ENCODE peak calls at places on chromosomes 12 and 14, in ten cellular contexts. H, C, R, Z, A, P, Q, V, Y and X are unnamed samples. For H3K4me1, the result is how much of the 10 kb centered on the place peaks cover.

GRCh38 chr12:31118347-31118830 is 44.7 kb downstream of the DDX11 start:
- DNase-seq in Z (peak), A (no peak), Y (no peak), P (no peak), R (no peak), H (no peak), V (no peak), Q (no peak), C (no peak), X (peak)

GRCh38 chr12:27276275-27276674 is 32.2 kb downstream of the STK38L start:
- DNase-seq in Q (no peak), Z (no peak), Y (no peak), C (no peak), A (no peak), P (no peak), H (no peak), R (no peak), V (no peak), X (no peak)

GRCh38 chr14:34301107-34301734 is 160.8 kb downstream of the SPTSSA start:
- DNase-seq in Q (peak), H (no peak), Y (no peak), A (peak), C (no peak), P (peak), V (no peak), Z (peak), R (peak), X (no peak)

GRCh38 chr12:27583057-27583797 is 59.2 kb downstream of the PPFIBP1 start:
- DNase-seq in Q (no peak), A (no peak), P (peak), C (no peak), Y (no peak), R (no peak), Z (no peak), V (no peak), H (no peak), X (no peak)

GRCh38 chr14:51653096-51653814 is 1.5 kb downstream of the FRMD6 start:
- DNase-seq in H (no peak), Q (no peak), Z (peak), C (no peak), P (peak), Y (no peak), R (peak), V (no peak), A (no peak), X (no peak)

GRCh38 chr14:37697489-37698121 is 102.2 kb downstream of the TTC6 start:
- DNase-seq in H (no peak), C (no peak), A (peak), R (no peak), Y (no peak), Z (no peak), Q (no peak), P (no peak), V (no peak), X (no peak)

GRCh38 chr12:92538970-92539749 is 163.6 kb upstream of the PLEKHG7 start:
- DNase-seq in Q (peak), H (no peak), R (no peak), A (no peak), P (peak), Z (peak), Y (no peak), V (no peak), C (peak), X (no peak)

GRCh38 chr14:65229431-65230286 is 127.3 kb upstream of the MAX start:
- DNase-seq in Y (peak), A (peak), R (peak), C (peak), P (peak), Z (no peak), H (peak), Q (no peak), V (no peak), X (peak)

GRCh38 chr12:120121766-120122293 is 5.3 kb upstream of the RAB35 start:
- DNase-seq in Q (peak), H (no peak), C (no peak), P (no peak), V (no peak), Y (no peak), A (peak), Z (no peak), R (no peak), X (peak)

GRCh38 chr12:93982847-93983315 is 165.5 kb upstream of the PLXNC1 start:
- DNase-seq in P (no peak), C (no peak), V (no peak), A (no peak), Z (no peak), Q (no peak), H (no peak), R (no peak), Y (no peak), X (no peak)

GRCh38 chr12:92105676-92106075 is 40.0 kb downstream of the BTG1 start:
- DNase-seq in A (no peak), R (no peak), P (no peak), Q (no peak), H (no peak), V (no peak), C (no peak), Z (no peak), Y (no peak), X (no peak)

GRCh38 chr12:96401061-96401871 is 1.0 kb upstream of the CDK17 start:
- DNase-seq in H (peak), A (peak), Y (no peak), Q (peak), Z (no peak), C (peak), V (no peak), P (peak), R (no peak), X (no peak)

GRCh38 chr12:72288911-72289310 is 16.7 kb downstream of the TRHDE start:
- DNase-seq in Q (no peak), V (no peak), Z (no peak), Y (no peak), P (no peak), A (no peak), R (no peak), C (no peak), H (no peak), X (no peak)

GRCh38 chr12:40263616-40264409 is 39.0 kb downstream of the LRRK2 start:
- DNase-seq in A (no peak), Q (no peak), Z (no peak), Y (no peak), H (no peak), P (no peak), V (no peak), C (no peak), R (no peak), X (no peak)

GRCh38 chr14:68733086-68733621 is 59.7 kb downstream of the ZFP36L1 start:
- DNase-seq in H (no peak), Z (no peak), Y (peak), P (no peak), R (peak), A (no peak), C (no peak), V (no peak), Q (peak), X (no peak)

GRCh38 chr12:122865268-122866231 is 30.3 kb downstream of the HIP1R start:
- DNase-seq in V (no peak), A (peak), Z (no peak), Q (no peak), R (no peak), C (peak), H (no peak), Y (peak), P (peak), X (no peak)

GRCh38 chr12:119423285-119423684 is 88.8 kb downstream of the CCDC60 start:
- DNase-seq in Z (no peak), V (no peak), Y (no peak), P (no peak), Q (no peak), R (no peak), C (no peak), A (no peak), H (no peak), X (no peak)

GRCh38 chr12:6952860-6953416 is 1.8 kb downstream of the PTPN6 start:
- DNase-seq in Z (no peak), P (no peak), Q (no peak), Y (no peak), R (no peak), C (no peak), H (no peak), V (no peak), A (no peak), X (no peak)

GRCh38 chr12:6069452-6070093 is 54.9 kb downstream of the VWF start:
- DNase-seq in Y (no peak), P (no peak), R (peak), A (no peak), Q (no peak), V (no peak), H (no peak), Z (no peak), C (peak), X (no peak)

GRCh38 chr12:124939428-124940142 is 25.1 kb upstream of the UBC start:
- DNase-seq in R (peak), Z (peak), A (peak), Q (peak), H (peak), V (peak), P (peak), C (peak), Y (peak), X (peak)

GRCh38 chr12:96578526-96579125 is 89.2 kb downstream of the CFAP54 start:
- DNase-seq in H (no peak), R (no peak), A (peak), P (peak), C (no peak), Q (peak), Z (no peak), Y (no peak), V (no peak), X (no peak)

GRCh38 chr12:122998316-122998715 is 17.8 kb downstream of the ARL6IP4 start:
- DNase-seq in V (no peak), Y (no peak), H (no peak), Q (no peak), C (no peak), R (no peak), Z (no peak), P (no peak), A (no peak), X (no peak)

GRCh38 chr14:74591394-74591793 is 20.6 kb downstream of the LTBP2 start:
- DNase-seq in Z (no peak), Q (no peak), A (no peak), Y (peak), R (no peak), P (no peak), C (no peak), H (no peak), V (no peak), X (no peak)

GRCh38 chr12:104455594-104456416 is 943 bp upstream of the CHST11 start:
- DNase-seq in A (no peak), H (no peak), C (no peak), Q (no peak), P (peak), Z (no peak), Y (no peak), R (no peak), V (no peak), X (no peak)

DNA sequence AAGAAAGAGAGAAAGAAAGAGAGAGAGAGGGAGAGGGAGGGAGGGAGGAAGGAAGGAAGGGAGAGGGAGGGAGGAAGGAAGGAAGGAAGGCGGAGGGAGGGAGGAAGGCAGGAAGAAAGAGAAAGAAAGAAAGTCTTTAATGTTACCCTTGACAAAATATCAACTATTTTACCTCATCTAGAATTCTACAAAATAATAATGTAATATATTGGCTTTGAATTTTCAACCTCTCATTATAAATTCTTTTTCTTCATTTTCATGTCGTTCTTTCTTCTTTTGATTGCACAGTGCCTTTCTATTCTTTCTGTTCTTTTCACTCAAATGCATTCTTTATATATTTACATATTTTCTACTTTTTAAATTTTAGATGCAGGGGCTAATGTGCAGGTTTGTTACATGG is 59.5 kb upstream of the GARIN2 start:
- DNase-seq in A (no peak), R (no peak), Q (no peak), C (no peak), Z (no peak), P (no peak), V (no peak), Y (no peak), H (no peak), X (no peak)
- H3K27ac ChIP-seq in A (no peak), R (no peak), Q (no peak), C (no peak), Z (no peak), P (no peak), V (no peak), Y (no peak), H (no peak), X (no peak)

GRCh38 chr12:116201908-116202307 is 75.6 kb downstream of the MED13L start:
- DNase-seq in H (no peak), R (no peak), A (no peak), Y (no peak), P (no peak), C (no peak), Z (no peak), V (no peak), Q (no peak), X (no peak)

GRCh38 chr12:116201359-116201758 is 76.1 kb downstream of the MED13L start:
- DNase-seq in A (no peak), Q (no peak), V (no peak), Y (no peak), R (no peak), C (no peak), H (no peak), Z (no peak), P (no peak), X (no peak)

GRCh38 chr12:116196752-116197718 is 80.5 kb downstream of the MED13L start:
- DNase-seq in Y (no peak), R (no peak), Z (no peak), A (no peak), H (no peak), Q (no peak), V (no peak), C (no peak), P (no peak), X (no peak)

GRCh38 chr12:116200812-116201211 is 76.7 kb downstream of the MED13L start:
- DNase-seq in Y (no peak), C (no peak), Q (no peak), H (no peak), P (no peak), V (no peak), Z (no peak), A (no peak), R (no peak), X (no peak)

GRCh38 chr12:116199160-116199559 is 78.3 kb downstream of the MED13L start:
- DNase-seq in C (no peak), P (no peak), H (no peak), Q (no peak), Z (no peak), R (no peak), V (no peak), Y (no peak), A (no peak), X (no peak)
- H3K4me1 ChIP-seq in C (under half), P (under half), H (half or more), Q (under half), Z (under half), R (half or more), V (half or more), Y (under half), A (under half), X (under half)

GRCh38 chr12:102334765-102335164 is 137.1 kb upstream of the PMCH start:
- DNase-seq in Y (no peak), A (no peak), V (no peak), Q (no peak), R (no peak), C (no peak), H (no peak), Z (no peak), P (no peak), X (no peak)
- TF ChIP-seq POLR2A in Y (no peak), A (no peak), V (no peak), Q (no peak), R (no peak), C (no peak), H (no peak), Z (no peak), P (no peak), X (no peak)

GRCh38 chr12:108587826-108588225 is 10.1 kb downstream of the TMEM119 start:
- DNase-seq in C (no peak), R (no peak), Q (no peak), H (no peak), A (no peak), Z (no peak), V (no peak), Y (no peak), P (no peak), X (peak)
- H3K27ac ChIP-seq in C (no peak), R (no peak), Q (no peak), H (no peak), A (no peak), Z (no peak), V (no peak), Y (no peak), P (no peak), X (no peak)

GRCh38 chr12:52231305-52232232 is 1.5 kb upstream of the KRT7 start:
- DNase-seq in H (peak), V (no peak), A (no peak), Z (no peak), R (no peak), Q (no peak), C (no peak), P (no peak), Y (no peak), X (no peak)

GRCh38 chr12:52233462-52234141 is 559 bp downstream of the KRT7 start:
- DNase-seq in R (no peak), V (no peak), Q (no peak), H (no peak), P (no peak), Z (no peak), Y (no peak), A (no peak), C (no peak), X (no peak)

GRCh38 chr12:52234226-52234810 is 1.3 kb downstream of the KRT7 start:
- DNase-seq in Z (no peak), R (no peak), Y (no peak), Q (no peak), V (no peak), C (no peak), H (no peak), P (no peak), A (no peak), X (no peak)

GRCh38 chr12:52232233-52232915 is 669 bp upstream of the KRT7 start:
- DNase-seq in H (no peak), Y (no peak), A (no peak), V (no peak), R (no peak), Z (no peak), P (peak), C (no peak), Q (no peak), X (no peak)

GRCh38 chr12:52232916-52233461 is at the start of gene KRT7:
- DNase-seq in Y (no peak), A (no peak), Z (no peak), P (peak), R (no peak), V (no peak), H (no peak), Q (no peak), C (peak), X (no peak)
- H3K4me1 ChIP-seq in Y (under half), A (under half), Z (under half), P (under half), R (under half), V (under half), H (under half), Q (under half), C (half or more), X (under half)

DNA sequence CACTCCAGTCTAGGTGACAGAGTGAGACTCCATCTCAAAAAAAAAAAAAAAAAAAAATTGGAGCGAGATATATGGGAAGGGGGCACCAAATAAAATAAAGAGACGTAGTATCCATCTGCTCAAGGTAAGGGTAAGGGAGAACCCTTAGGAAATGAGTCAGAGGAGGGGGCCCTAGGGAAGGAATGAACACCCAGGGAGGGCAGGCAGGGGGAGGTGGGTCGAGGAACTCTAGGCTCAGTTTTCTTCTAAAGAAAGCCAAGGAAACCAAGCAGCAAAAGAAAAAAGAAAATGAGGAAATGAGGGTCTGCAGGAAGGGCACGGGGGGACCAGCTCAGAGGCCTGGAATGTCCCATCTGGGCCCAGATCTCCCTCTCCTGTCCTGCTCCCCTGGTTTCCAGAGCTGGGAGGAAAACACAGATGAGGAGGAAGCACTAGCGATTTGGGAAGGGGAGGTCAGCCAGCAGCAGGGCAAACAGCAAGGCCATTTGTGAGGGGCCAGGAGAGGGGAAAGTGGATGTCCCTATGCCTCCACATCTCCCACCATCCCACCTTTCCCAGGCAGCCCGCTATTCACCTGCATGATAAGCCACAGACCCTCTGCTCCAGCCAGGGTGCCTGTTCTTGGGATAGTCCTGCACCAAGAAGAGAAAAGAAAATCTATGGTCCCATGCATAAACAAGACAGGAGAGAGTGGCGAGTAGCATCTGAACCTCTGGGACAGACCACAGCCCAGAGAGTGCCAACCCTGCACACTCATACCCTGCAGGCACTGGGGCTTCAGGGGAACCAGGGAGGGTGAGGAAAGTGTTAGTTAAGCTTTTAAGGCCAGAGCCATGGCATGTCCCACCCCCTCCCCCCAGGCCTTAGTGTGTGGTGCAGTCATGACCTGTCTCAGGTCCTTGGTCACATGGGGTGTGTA is 11.9 kb downstream of the SPRYD3 start:
- DNase-seq in Y (no peak), H (no peak), C (no peak), R (no peak), Z (peak), P (peak), Q (no peak), V (no peak), A (no peak), X (no peak)
- TF ChIP-seq POLR2A in Y (no peak), H (no peak), C (no peak), R (no peak), Z (no peak), P (no peak), Q (no peak), V (no peak), A (no peak), X (no peak)

GRCh38 chr12:57738142-57738474 is 434 bp downstream of the AGAP2 start:
- DNase-seq in P (no peak), C (no peak), H (no peak), Y (no peak), Q (no peak), A (no peak), V (no peak), R (no peak), Z (no peak), X (no peak)
- H3K27ac ChIP-seq in P (no peak), C (no peak), H (no peak), Y (peak), Q (no peak), A (no peak), V (no peak), R (no peak), Z (no peak), X (no peak)

DNA sequence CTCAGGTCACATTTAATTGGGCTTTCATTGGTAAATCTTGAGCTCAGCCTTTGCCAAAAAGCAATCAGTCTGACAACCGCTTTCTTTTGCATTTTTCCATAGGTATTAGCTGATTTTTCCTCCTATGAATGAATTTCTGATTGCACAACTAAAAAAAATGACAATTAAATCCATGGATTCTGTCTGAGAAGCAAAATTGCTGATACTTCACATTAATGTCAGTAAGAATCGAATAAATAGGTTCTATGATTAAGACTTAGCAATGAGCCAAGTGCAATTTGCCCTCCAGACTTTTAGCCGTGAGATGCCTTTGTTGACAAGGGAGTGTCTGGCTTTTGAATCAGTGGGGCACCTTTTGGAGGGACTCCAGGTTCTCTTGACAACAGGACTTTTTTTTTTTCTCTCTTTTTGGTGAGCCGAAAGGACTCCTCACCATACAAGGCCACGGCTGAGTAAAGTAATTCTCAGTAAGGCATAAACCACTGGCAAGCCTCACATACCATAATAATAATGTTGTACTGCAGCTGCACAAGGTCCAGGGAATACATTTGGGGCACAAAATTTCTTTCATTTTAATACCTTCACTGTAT is 4.7 kb upstream of the MDM1 start:
- DNase-seq in R (no peak), V (no peak), Z (peak), Y (no peak), H (peak), P (no peak), A (no peak), Q (no peak), C (no peak), X (no peak)
- H3K4me1 ChIP-seq in R (under half), V (under half), Z (under half), Y (under half), H (under half), P (under half), A (half or more), Q (under half), C (under half), X (under half)

DNA sequence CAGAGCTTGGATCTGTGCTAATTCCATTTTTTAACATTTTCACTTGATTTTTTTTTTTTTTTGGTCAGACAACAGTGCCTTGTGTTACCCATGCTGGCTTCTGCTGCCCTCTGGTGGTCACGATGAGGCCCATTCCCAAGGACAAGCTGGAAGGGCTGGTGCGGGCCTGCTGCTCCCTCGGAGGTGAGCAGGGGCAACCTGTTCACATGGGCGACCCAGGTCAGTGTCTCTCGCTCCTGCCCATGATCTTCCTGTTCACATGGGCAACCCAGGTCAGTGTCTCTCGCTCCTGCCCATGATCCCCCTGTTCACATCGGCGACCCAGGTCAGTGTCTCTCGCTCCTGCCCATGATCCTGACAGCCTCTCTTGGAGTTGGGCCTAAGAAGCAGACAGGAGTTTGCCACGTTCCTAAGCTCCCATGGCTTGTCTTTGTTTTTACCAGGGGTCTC is 59.4 kb downstream of the DGLUCY start:
- DNase-seq in Y (peak), P (peak), C (peak), V (no peak), Z (peak), A (peak), R (peak), Q (peak), H (peak), X (peak)
- TF ChIP-seq POLR2A in Y (no peak), P (no peak), C (no peak), V (no peak), Z (no peak), A (no peak), R (no peak), Q (no peak), H (no peak), X (no peak)